ENCODE peak calls at places on chromosomes 16 and 17, in eight cellular contexts. One of them, this sample, is unnamed.

GRCh38 chr17:16939606-16940115 is 32.3 kb downstream of the TNFRSF13B start:
- DNase-seq in anterior cingulate cortex: no peak
- DNase-seq in NCI-H2171: no peak
- DNase-seq in transverse colon: peak; percentile 6
- DNase-seq in stimulated activated CD8-positive, alpha-beta memory T cell treated with anti-CD3 and anti-CD28 coated beads, Interleukin-7, amount 100 ng/mL, for 24 hours: no peak
- DNase-seq in cardiac fibroblast: no peak
- DNase-seq in left lobe of liver: peak; percentile 35
- DNase-seq in NCI-H1092 treated with DMSO at 0.1 percent for 48 hours: no peak
- DNase-seq in this sample: no peak

GRCh38 chr17:79459003-79459655 is 151.7 kb downstream of the RBFOX3 start:
- DNase-seq in NCI-H1092 treated with DMSO at 0.1 percent for 48 hours: no peak
- DNase-seq in left lobe of liver: no peak
- DNase-seq in stimulated activated CD8-positive, alpha-beta memory T cell treated with anti-CD3 and anti-CD28 coated beads, Interleukin-7, amount 100 ng/mL, for 24 hours: no peak
- DNase-seq in anterior cingulate cortex: no peak
- DNase-seq in NCI-H2171: no peak
- DNase-seq in cardiac fibroblast: no peak
- DNase-seq in transverse colon: no peak
- DNase-seq in this sample: no peak

GRCh38 chr16:15553313-15554088 is 89.5 kb downstream of the MARF1 start:
- DNase-seq in anterior cingulate cortex: no peak
- DNase-seq in stimulated activated CD8-positive, alpha-beta memory T cell treated with anti-CD3 and anti-CD28 coated beads, Interleukin-7, amount 100 ng/mL, for 24 hours: no peak
- DNase-seq in NCI-H2171: no peak
- DNase-seq in cardiac fibroblast: peak; percentile 22
- DNase-seq in left lobe of liver: no peak
- DNase-seq in NCI-H1092 treated with DMSO at 0.1 percent for 48 hours: no peak
- DNase-seq in transverse colon: no peak
- DNase-seq in this sample: no peak

GRCh38 chr16:19169081-19169639 is 1.1 kb downstream of the SYT17 start:
- DNase-seq in NCI-H2171: no peak
- DNase-seq in NCI-H1092 treated with DMSO at 0.1 percent for 48 hours: peak; percentile 10
- DNase-seq in transverse colon: no peak
- DNase-seq in stimulated activated CD8-positive, alpha-beta memory T cell treated with anti-CD3 and anti-CD28 coated beads, Interleukin-7, amount 100 ng/mL, for 24 hours: no peak
- DNase-seq in left lobe of liver: no peak
- DNase-seq in cardiac fibroblast: no peak
- DNase-seq in anterior cingulate cortex: no peak
- DNase-seq in this sample: no peak

GRCh38 chr17:33955461-33955860 is 299.6 kb upstream of the CCL2 start:
- DNase-seq in cardiac fibroblast: no peak
- DNase-seq in NCI-H1092 treated with DMSO at 0.1 percent for 48 hours: no peak
- DNase-seq in transverse colon: no peak
- DNase-seq in left lobe of liver: no peak
- DNase-seq in stimulated activated CD8-positive, alpha-beta memory T cell treated with anti-CD3 and anti-CD28 coated beads, Interleukin-7, amount 100 ng/mL, for 24 hours: no peak
- DNase-seq in anterior cingulate cortex: no peak
- DNase-seq in NCI-H2171: no peak
- DNase-seq in this sample: no peak

GRCh38 chr17:63337579-63337978 is 108.5 kb downstream of the CYB561 start:
- DNase-seq in stimulated activated CD8-positive, alpha-beta memory T cell treated with anti-CD3 and anti-CD28 coated beads, Interleukin-7, amount 100 ng/mL, for 24 hours: no peak
- DNase-seq in cardiac fibroblast: peak; percentile 21
- DNase-seq in NCI-H1092 treated with DMSO at 0.1 percent for 48 hours: no peak
- DNase-seq in NCI-H2171: no peak
- DNase-seq in left lobe of liver: no peak
- DNase-seq in anterior cingulate cortex: no peak
- DNase-seq in transverse colon: no peak
- DNase-seq in this sample: no peak

GRCh38 chr16:24149102-24149501 is 107.0 kb upstream of the CACNG3 start:
- DNase-seq in NCI-H2171: no peak
- DNase-seq in stimulated activated CD8-positive, alpha-beta memory T cell treated with anti-CD3 and anti-CD28 coated beads, Interleukin-7, amount 100 ng/mL, for 24 hours: no peak
- DNase-seq in left lobe of liver: no peak
- DNase-seq in cardiac fibroblast: no peak
- DNase-seq in anterior cingulate cortex: no peak
- DNase-seq in NCI-H1092 treated with DMSO at 0.1 percent for 48 hours: no peak
- DNase-seq in transverse colon: no peak
- DNase-seq in this sample: no peak

GRCh38 chr16:73213761-73214480 is 166.0 kb upstream of the ZFHX3 start:
- DNase-seq in cardiac fibroblast: no peak
- DNase-seq in anterior cingulate cortex: no peak
- DNase-seq in NCI-H1092 treated with DMSO at 0.1 percent for 48 hours: peak; percentile 96
- DNase-seq in transverse colon: no peak
- DNase-seq in left lobe of liver: no peak
- DNase-seq in stimulated activated CD8-positive, alpha-beta memory T cell treated with anti-CD3 and anti-CD28 coated beads, Interleukin-7, amount 100 ng/mL, for 24 hours: no peak
- DNase-seq in NCI-H2171: peak; percentile 68
- DNase-seq in this sample: no peak

GRCh38 chr17:82058855-82059249 is 6.8 kb downstream of the DUS1L start:
- DNase-seq in cardiac fibroblast: no peak
- DNase-seq in stimulated activated CD8-positive, alpha-beta memory T cell treated with anti-CD3 and anti-CD28 coated beads, Interleukin-7, amount 100 ng/mL, for 24 hours: no peak
- DNase-seq in transverse colon: no peak
- DNase-seq in NCI-H1092 treated with DMSO at 0.1 percent for 48 hours: no peak
- DNase-seq in anterior cingulate cortex: no peak
- DNase-seq in left lobe of liver: no peak
- DNase-seq in NCI-H2171: no peak
- DNase-seq in this sample: no peak

GRCh38 chr16:20898938-20899502 is 1.1 kb downstream of the DCUN1D3 start:
- DNase-seq in transverse colon: no peak
- DNase-seq in stimulated activated CD8-positive, alpha-beta memory T cell treated with anti-CD3 and anti-CD28 coated beads, Interleukin-7, amount 100 ng/mL, for 24 hours: no peak
- DNase-seq in left lobe of liver: no peak
- DNase-seq in anterior cingulate cortex: no peak
- DNase-seq in NCI-H2171: no peak
- DNase-seq in cardiac fibroblast: peak; percentile 67
- DNase-seq in NCI-H1092 treated with DMSO at 0.1 percent for 48 hours: no peak
- DNase-seq in this sample: no peak

GRCh38 chr17:14741516-14741915 is 440.6 kb downstream of the HS3ST3B1 start:
- DNase-seq in stimulated activated CD8-positive, alpha-beta memory T cell treated with anti-CD3 and anti-CD28 coated beads, Interleukin-7, amount 100 ng/mL, for 24 hours: no peak
- DNase-seq in transverse colon: no peak
- DNase-seq in cardiac fibroblast: peak; percentile 75
- DNase-seq in left lobe of liver: no peak
- DNase-seq in NCI-H2171: no peak
- DNase-seq in NCI-H1092 treated with DMSO at 0.1 percent for 48 hours: no peak
- DNase-seq in anterior cingulate cortex: no peak
- DNase-seq in this sample: no peak

GRCh38 chr17:76840884-76841775 is 27.1 kb upstream of the MGAT5B start:
- DNase-seq in transverse colon: no peak
- DNase-seq in NCI-H2171: no peak
- DNase-seq in cardiac fibroblast: peak; percentile 11
- DNase-seq in left lobe of liver: no peak
- DNase-seq in anterior cingulate cortex: no peak
- DNase-seq in NCI-H1092 treated with DMSO at 0.1 percent for 48 hours: no peak
- DNase-seq in stimulated activated CD8-positive, alpha-beta memory T cell treated with anti-CD3 and anti-CD28 coated beads, Interleukin-7, amount 100 ng/mL, for 24 hours: no peak
- DNase-seq in this sample: no peak

GRCh38 chr16:87535855-87536794 is 43.3 kb upstream of the ZCCHC14 start:
- DNase-seq in transverse colon: no peak
- DNase-seq in NCI-H1092 treated with DMSO at 0.1 percent for 48 hours: no peak
- DNase-seq in left lobe of liver: peak; percentile 73
- DNase-seq in NCI-H2171: no peak
- DNase-seq in cardiac fibroblast: no peak
- DNase-seq in stimulated activated CD8-positive, alpha-beta memory T cell treated with anti-CD3 and anti-CD28 coated beads, Interleukin-7, amount 100 ng/mL, for 24 hours: no peak
- DNase-seq in anterior cingulate cortex: no peak
- DNase-seq in this sample: peak; percentile 72

GRCh38 chr17:77287432-77288068 is 146.8 kb downstream of the SEC14L1 start:
- DNase-seq in cardiac fibroblast: peak; percentile 93
- DNase-seq in stimulated activated CD8-positive, alpha-beta memory T cell treated with anti-CD3 and anti-CD28 coated beads, Interleukin-7, amount 100 ng/mL, for 24 hours: no peak
- DNase-seq in anterior cingulate cortex: no peak
- DNase-seq in NCI-H2171: no peak
- DNase-seq in left lobe of liver: peak; percentile 90
- DNase-seq in transverse colon: peak; percentile 70
- DNase-seq in NCI-H1092 treated with DMSO at 0.1 percent for 48 hours: peak; percentile 82
- DNase-seq in this sample: peak; percentile 67

GRCh38 chr16:88780100-88781062 is 4.6 kb downstream of the PIEZO1 start:
- DNase-seq in NCI-H2171: no peak
- DNase-seq in transverse colon: no peak
- DNase-seq in NCI-H1092 treated with DMSO at 0.1 percent for 48 hours: no peak
- DNase-seq in stimulated activated CD8-positive, alpha-beta memory T cell treated with anti-CD3 and anti-CD28 coated beads, Interleukin-7, amount 100 ng/mL, for 24 hours: no peak
- DNase-seq in anterior cingulate cortex: no peak
- DNase-seq in left lobe of liver: no peak
- DNase-seq in cardiac fibroblast: no peak
- DNase-seq in this sample: no peak

GRCh38 chr17:82064433-82065192 is 991 bp downstream of the DUS1L start:
- DNase-seq in transverse colon: peak; percentile 64
- DNase-seq in NCI-H1092 treated with DMSO at 0.1 percent for 48 hours: no peak
- DNase-seq in cardiac fibroblast: no peak
- DNase-seq in anterior cingulate cortex: no peak
- DNase-seq in left lobe of liver: no peak
- DNase-seq in NCI-H2171: no peak
- DNase-seq in stimulated activated CD8-positive, alpha-beta memory T cell treated with anti-CD3 and anti-CD28 coated beads, Interleukin-7, amount 100 ng/mL, for 24 hours: no peak
- DNase-seq in this sample: no peak

GRCh38 chr16:55179858-55180585 is 144.0 kb upstream of the IRX6 start:
- DNase-seq in anterior cingulate cortex: no peak
- DNase-seq in transverse colon: no peak
- DNase-seq in NCI-H2171: no peak
- DNase-seq in NCI-H1092 treated with DMSO at 0.1 percent for 48 hours: peak; percentile 93
- DNase-seq in cardiac fibroblast: no peak
- DNase-seq in stimulated activated CD8-positive, alpha-beta memory T cell treated with anti-CD3 and anti-CD28 coated beads, Interleukin-7, amount 100 ng/mL, for 24 hours: no peak
- DNase-seq in left lobe of liver: no peak
- DNase-seq in this sample: no peak

GRCh38 chr17:81004336-81005015 is 12.8 kb downstream of the CHMP6 start:
- DNase-seq in anterior cingulate cortex: no peak
- DNase-seq in stimulated activated CD8-positive, alpha-beta memory T cell treated with anti-CD3 and anti-CD28 coated beads, Interleukin-7, amount 100 ng/mL, for 24 hours: no peak
- DNase-seq in left lobe of liver: no peak
- DNase-seq in NCI-H2171: no peak
- DNase-seq in transverse colon: no peak
- DNase-seq in cardiac fibroblast: no peak
- DNase-seq in NCI-H1092 treated with DMSO at 0.1 percent for 48 hours: no peak
- DNase-seq in this sample: peak; percentile 50

GRCh38 chr17:32659419-32659842 is 172.6 kb downstream of the CDK5R1 start:
- DNase-seq in NCI-H1092 treated with DMSO at 0.1 percent for 48 hours: peak; percentile 54
- DNase-seq in left lobe of liver: peak; percentile 69
- DNase-seq in anterior cingulate cortex: peak; percentile 66
- DNase-seq in stimulated activated CD8-positive, alpha-beta memory T cell treated with anti-CD3 and anti-CD28 coated beads, Interleukin-7, amount 100 ng/mL, for 24 hours: peak; percentile 34
- DNase-seq in cardiac fibroblast: peak; percentile 79
- DNase-seq in NCI-H2171: peak; percentile 45
- DNase-seq in transverse colon: peak; percentile 73
- DNase-seq in this sample: peak; percentile 61

GRCh38 chr16:86931410-86931941 is 353.1 kb downstream of the FOXL1 start:
- DNase-seq in NCI-H2171: no peak
- DNase-seq in stimulated activated CD8-positive, alpha-beta memory T cell treated with anti-CD3 and anti-CD28 coated beads, Interleukin-7, amount 100 ng/mL, for 24 hours: no peak
- DNase-seq in left lobe of liver: no peak
- DNase-seq in NCI-H1092 treated with DMSO at 0.1 percent for 48 hours: no peak
- DNase-seq in transverse colon: no peak
- DNase-seq in cardiac fibroblast: peak; percentile 87
- DNase-seq in anterior cingulate cortex: no peak
- DNase-seq in this sample: no peak

GRCh38 chr17:80177986-80178590 is 8.3 kb downstream of the CARD14 start:
- DNase-seq in NCI-H2171: no peak
- DNase-seq in left lobe of liver: no peak
- DNase-seq in NCI-H1092 treated with DMSO at 0.1 percent for 48 hours: no peak
- DNase-seq in anterior cingulate cortex: no peak
- DNase-seq in cardiac fibroblast: no peak
- DNase-seq in stimulated activated CD8-positive, alpha-beta memory T cell treated with anti-CD3 and anti-CD28 coated beads, Interleukin-7, amount 100 ng/mL, for 24 hours: no peak
- DNase-seq in transverse colon: peak; percentile 68
- DNase-seq in this sample: no peak

GRCh38 chr16:72983241-72983640 is 64.7 kb downstream of the ZFHX3 start:
- DNase-seq in NCI-H1092 treated with DMSO at 0.1 percent for 48 hours: no peak
- DNase-seq in left lobe of liver: no peak
- DNase-seq in stimulated activated CD8-positive, alpha-beta memory T cell treated with anti-CD3 and anti-CD28 coated beads, Interleukin-7, amount 100 ng/mL, for 24 hours: no peak
- DNase-seq in anterior cingulate cortex: no peak
- DNase-seq in NCI-H2171: no peak
- DNase-seq in transverse colon: no peak
- DNase-seq in cardiac fibroblast: no peak
- DNase-seq in this sample: no peak

GRCh38 chr17:72514888-72515287 is 394.1 kb downstream of the SOX9 start:
- DNase-seq in NCI-H2171: no peak
- DNase-seq in anterior cingulate cortex: peak; percentile 13
- DNase-seq in stimulated activated CD8-positive, alpha-beta memory T cell treated with anti-CD3 and anti-CD28 coated beads, Interleukin-7, amount 100 ng/mL, for 24 hours: no peak
- DNase-seq in left lobe of liver: no peak
- DNase-seq in transverse colon: no peak
- DNase-seq in cardiac fibroblast: peak; percentile 62
- DNase-seq in NCI-H1092 treated with DMSO at 0.1 percent for 48 hours: peak; percentile 59
- DNase-seq in this sample: no peak

GRCh38 chr16:1442697-1443096 is 1.7 kb downstream of the CCDC154 start:
- DNase-seq in anterior cingulate cortex: no peak
- DNase-seq in left lobe of liver: no peak
- DNase-seq in stimulated activated CD8-positive, alpha-beta memory T cell treated with anti-CD3 and anti-CD28 coated beads, Interleukin-7, amount 100 ng/mL, for 24 hours: no peak
- DNase-seq in NCI-H1092 treated with DMSO at 0.1 percent for 48 hours: no peak
- DNase-seq in cardiac fibroblast: no peak
- DNase-seq in NCI-H2171: no peak
- DNase-seq in transverse colon: no peak
- DNase-seq in this sample: no peak

GRCh38 chr16:85309656-85310587 is 197.7 kb upstream of the CIBAR2 start:
- DNase-seq in stimulated activated CD8-positive, alpha-beta memory T cell treated with anti-CD3 and anti-CD28 coated beads, Interleukin-7, amount 100 ng/mL, for 24 hours: no peak
- DNase-seq in NCI-H1092 treated with DMSO at 0.1 percent for 48 hours: peak; percentile 64
- DNase-seq in cardiac fibroblast: no peak
- DNase-seq in left lobe of liver: no peak
- DNase-seq in NCI-H2171: peak; percentile 45
- DNase-seq in transverse colon: peak; percentile 48
- DNase-seq in anterior cingulate cortex: peak; percentile 97
- DNase-seq in this sample: no peak

GRCh38 chr17:36464765-36465088 is 21.8 kb upstream of the ZNHIT3 start:
- DNase-seq in cardiac fibroblast: no peak
- DNase-seq in anterior cingulate cortex: no peak
- DNase-seq in transverse colon: no peak
- DNase-seq in NCI-H1092 treated with DMSO at 0.1 percent for 48 hours: no peak
- DNase-seq in left lobe of liver: no peak
- DNase-seq in stimulated activated CD8-positive, alpha-beta memory T cell treated with anti-CD3 and anti-CD28 coated beads, Interleukin-7, amount 100 ng/mL, for 24 hours: no peak
- DNase-seq in NCI-H2171: no peak
- DNase-seq in this sample: no peak

GRCh38 chr16:89325861-89326471 is 108.5 kb downstream of the ZNF778 start:
- DNase-seq in cardiac fibroblast: peak; percentile 88
- DNase-seq in stimulated activated CD8-positive, alpha-beta memory T cell treated with anti-CD3 and anti-CD28 coated beads, Interleukin-7, amount 100 ng/mL, for 24 hours: no peak
- DNase-seq in transverse colon: peak; percentile 72
- DNase-seq in NCI-H2171: no peak
- DNase-seq in anterior cingulate cortex: peak; percentile 35
- DNase-seq in left lobe of liver: no peak
- DNase-seq in NCI-H1092 treated with DMSO at 0.1 percent for 48 hours: no peak
- DNase-seq in this sample: peak; percentile 45

GRCh38 chr17:40909755-40910154 is 24.7 kb upstream of the KRT20 start:
- DNase-seq in cardiac fibroblast: peak; percentile 80
- DNase-seq in transverse colon: no peak
- DNase-seq in stimulated activated CD8-positive, alpha-beta memory T cell treated with anti-CD3 and anti-CD28 coated beads, Interleukin-7, amount 100 ng/mL, for 24 hours: no peak
- DNase-seq in left lobe of liver: no peak
- DNase-seq in NCI-H1092 treated with DMSO at 0.1 percent for 48 hours: no peak
- DNase-seq in anterior cingulate cortex: no peak
- DNase-seq in NCI-H2171: no peak
- DNase-seq in this sample: no peak

GRCh38 chr17:79785017-79785899 is 7.3 kb downstream of the CBX2 start:
- DNase-seq in NCI-H1092 treated with DMSO at 0.1 percent for 48 hours: no peak
- DNase-seq in stimulated activated CD8-positive, alpha-beta memory T cell treated with anti-CD3 and anti-CD28 coated beads, Interleukin-7, amount 100 ng/mL, for 24 hours: no peak
- DNase-seq in cardiac fibroblast: no peak
- DNase-seq in transverse colon: no peak
- DNase-seq in anterior cingulate cortex: no peak
- DNase-seq in left lobe of liver: no peak
- DNase-seq in NCI-H2171: no peak
- DNase-seq in this sample: no peak

GRCh38 chr17:31561469-31562412 is 170.3 kb downstream of the RAB11FIP4 start:
- DNase-seq in stimulated activated CD8-positive, alpha-beta memory T cell treated with anti-CD3 and anti-CD28 coated beads, Interleukin-7, amount 100 ng/mL, for 24 hours: no peak
- DNase-seq in anterior cingulate cortex: no peak
- DNase-seq in cardiac fibroblast: peak; percentile 63
- DNase-seq in left lobe of liver: no peak
- DNase-seq in transverse colon: no peak
- DNase-seq in NCI-H2171: no peak
- DNase-seq in NCI-H1092 treated with DMSO at 0.1 percent for 48 hours: no peak
- DNase-seq in this sample: no peak

GRCh38 chr17:77687417-77687816 is 271.1 kb upstream of the TNRC6C start:
- DNase-seq in left lobe of liver: no peak
- DNase-seq in NCI-H2171: no peak
- DNase-seq in NCI-H1092 treated with DMSO at 0.1 percent for 48 hours: no peak
- DNase-seq in transverse colon: no peak
- DNase-seq in anterior cingulate cortex: no peak
- DNase-seq in stimulated activated CD8-positive, alpha-beta memory T cell treated with anti-CD3 and anti-CD28 coated beads, Interleukin-7, amount 100 ng/mL, for 24 hours: no peak
- DNase-seq in cardiac fibroblast: no peak
- DNase-seq in this sample: peak; percentile 5

GRCh38 chr16:4846503-4846900 is 586 bp downstream of the GLYR1 start:
- DNase-seq in NCI-H2171: no peak
- DNase-seq in stimulated activated CD8-positive, alpha-beta memory T cell treated with anti-CD3 and anti-CD28 coated beads, Interleukin-7, amount 100 ng/mL, for 24 hours: no peak
- DNase-seq in anterior cingulate cortex: peak; percentile 35
- DNase-seq in transverse colon: peak; percentile 71
- DNase-seq in cardiac fibroblast: peak; percentile 65
- DNase-seq in NCI-H1092 treated with DMSO at 0.1 percent for 48 hours: no peak
- DNase-seq in left lobe of liver: peak; percentile 67
- DNase-seq in this sample: peak; percentile 73

GRCh38 chr16:29720703-29721102 is 25.1 kb downstream of the C16orf54 start:
- DNase-seq in left lobe of liver: no peak
- DNase-seq in NCI-H2171: no peak
- DNase-seq in cardiac fibroblast: no peak
- DNase-seq in transverse colon: no peak
- DNase-seq in stimulated activated CD8-positive, alpha-beta memory T cell treated with anti-CD3 and anti-CD28 coated beads, Interleukin-7, amount 100 ng/mL, for 24 hours: no peak
- DNase-seq in NCI-H1092 treated with DMSO at 0.1 percent for 48 hours: no peak
- DNase-seq in anterior cingulate cortex: no peak
- DNase-seq in this sample: no peak

GRCh38 chr16:17556276-17557052 is 85.7 kb upstream of the XYLT1 start:
- DNase-seq in stimulated activated CD8-positive, alpha-beta memory T cell treated with anti-CD3 and anti-CD28 coated beads, Interleukin-7, amount 100 ng/mL, for 24 hours: no peak
- DNase-seq in transverse colon: no peak
- DNase-seq in left lobe of liver: no peak
- DNase-seq in anterior cingulate cortex: no peak
- DNase-seq in cardiac fibroblast: peak; percentile 37
- DNase-seq in NCI-H2171: no peak
- DNase-seq in NCI-H1092 treated with DMSO at 0.1 percent for 48 hours: peak; percentile 2
- DNase-seq in this sample: no peak